ENCODE peak calls at places on chromosomes 3 and 15, in five cellular contexts. N is sigmoid colon, Q is mesendoderm, V is A549, O is GM23338. S is an unnamed sample.
A peak's percentile ranks its signal among the peaks of the same experiment; 100 is the strongest.

GRCh38 chr3:196321162-196321561 is 3.1 kb upstream of the DYNLT2B start:
- DNase-seq in V (no peak), N (no peak), Q (no peak), O (no peak), S (no peak)

GRCh38 chr3:182258538-182259177 is 534.6 kb upstream of the ATP11B start:
- DNase-seq in O (peak; percentile 64), N (no peak), V (peak; percentile 54), Q (peak; percentile 54), S (no peak)

GRCh38 chr3:72661115-72661457 is 187.2 kb downstream of the SHQ1 start:
- DNase-seq in N (peak; percentile 92), V (peak; percentile 76), O (no peak), Q (no peak), S (peak; percentile 69)

GRCh38 chr3:9911863-9912262 is 5.0 kb upstream of the IL17RC start:
- DNase-seq in V (no peak), O (no peak), N (no peak), Q (no peak), S (no peak)

GRCh38 chr3:72475258-72476138 is 372.7 kb downstream of the SHQ1 start:
- DNase-seq in N (no peak), O (no peak), V (no peak), Q (no peak), S (no peak)

GRCh38 chr3:159904455-159904854 is 84.2 kb upstream of the IL12A start:
- DNase-seq in V (no peak), N (no peak), O (no peak), Q (no peak), S (no peak)

GRCh38 chr15:93271871-93272270 is 182.9 kb upstream of the RGMA start:
- DNase-seq in V (no peak), N (no peak), Q (no peak), O (no peak), S (no peak)

GRCh38 chr3:12658593-12659058 is 5.3 kb downstream of the RAF1 start:
- DNase-seq in V (no peak), O (no peak), N (no peak), Q (no peak), S (no peak)

GRCh38 chr3:12170207-12170606 is 11.5 kb upstream of the TIMP4 start:
- DNase-seq in N (peak; percentile 62), Q (no peak), O (no peak), V (no peak), S (no peak)

GRCh38 chr3:126753191-126754160 is 49.4 kb downstream of the CHCHD6 start:
- DNase-seq in V (no peak), O (no peak), N (no peak), Q (peak; percentile 80), S (no peak)

GRCh38 chr3:151912041-151912440 is 38.6 kb downstream of the SUCNR1 start:
- DNase-seq in O (no peak), N (no peak), V (no peak), Q (no peak), S (no peak)

GRCh38 chr3:48429416-48430358 is at the start of gene PLXNB1:
- DNase-seq in Q (peak; percentile 93), V (peak; percentile 47), N (peak; percentile 95), O (peak; percentile 98), S (peak; percentile 83)

GRCh38 chr15:49987198-49987785 is 131.7 kb downstream of the ATP8B4 start:
- DNase-seq in O (no peak), V (no peak), N (no peak), Q (no peak), S (no peak)

GRCh38 chr3:114147281-114147680 is 31.6 kb downstream of the DRD3 start:
- DNase-seq in Q (no peak), O (peak; percentile 49), N (no peak), V (peak; percentile 8), S (no peak)

GRCh38 chr3:101009386-101009785 is 16.2 kb upstream of the ABI3BP start:
- DNase-seq in Q (no peak), V (no peak), N (no peak), O (no peak), S (no peak)

GRCh38 chr3:36244728-36245127 is 135.6 kb upstream of the STAC start:
- DNase-seq in N (no peak), V (no peak), O (no peak), Q (peak; percentile 77), S (no peak)

GRCh38 chr15:80789296-80789695 is 10.1 kb downstream of the CEMIP start:
- DNase-seq in N (no peak), V (no peak), O (no peak), Q (no peak), S (no peak)

GRCh38 chr15:73908030-73908821 is 18.0 kb upstream of the LOXL1 start:
- DNase-seq in N (peak; percentile 87), Q (peak; percentile 77), V (peak; percentile 52), O (peak; percentile 91), S (peak; percentile 76)

GRCh38 chr15:100703032-100703578 is 100.7 kb downstream of the ASB7 start:
- DNase-seq in N (no peak), V (peak; percentile 41), Q (peak; percentile 87), O (no peak), S (no peak)

GRCh38 chr3:184602406-184603155 is 41.0 kb downstream of the EPHB3 start:
- DNase-seq in V (no peak), N (peak; percentile 70), Q (peak; percentile 75), O (peak; percentile 45), S (no peak)

GRCh38 chr3:8558645-8559044 is 57.0 kb downstream of the LMCD1 start:
- DNase-seq in V (no peak), N (peak; percentile 27), Q (no peak), O (no peak), S (no peak)

GRCh38 chr3:123447749-123448502 is 964 bp downstream of the ADCY5 start:
- DNase-seq in V (no peak), N (no peak), Q (peak; percentile 72), O (peak; percentile 81), S (peak; percentile 24)

GRCh38 chr15:64774556-64775523 is 549 bp downstream of the RBPMS2 start:
- DNase-seq in O (peak; percentile 45), Q (peak; percentile 44), N (peak; percentile 68), V (peak; percentile 33), S (peak; percentile 46)

GRCh38 chr15:55297315-55297714 is 7.7 kb upstream of the RAB27A start:
- DNase-seq in N (no peak), V (no peak), Q (no peak), O (no peak), S (no peak)

GRCh38 chr3:177037241-177037640 is 160.0 kb downstream of the TBL1XR1 start:
- DNase-seq in O (no peak), Q (no peak), N (no peak), V (no peak), S (no peak)

GRCh38 chr15:89101302-89102191 is 13.3 kb downstream of the ABHD2 start:
- DNase-seq in V (peak; percentile 98), N (peak; percentile 93), Q (no peak), O (no peak), S (peak; percentile 91)

DNA sequence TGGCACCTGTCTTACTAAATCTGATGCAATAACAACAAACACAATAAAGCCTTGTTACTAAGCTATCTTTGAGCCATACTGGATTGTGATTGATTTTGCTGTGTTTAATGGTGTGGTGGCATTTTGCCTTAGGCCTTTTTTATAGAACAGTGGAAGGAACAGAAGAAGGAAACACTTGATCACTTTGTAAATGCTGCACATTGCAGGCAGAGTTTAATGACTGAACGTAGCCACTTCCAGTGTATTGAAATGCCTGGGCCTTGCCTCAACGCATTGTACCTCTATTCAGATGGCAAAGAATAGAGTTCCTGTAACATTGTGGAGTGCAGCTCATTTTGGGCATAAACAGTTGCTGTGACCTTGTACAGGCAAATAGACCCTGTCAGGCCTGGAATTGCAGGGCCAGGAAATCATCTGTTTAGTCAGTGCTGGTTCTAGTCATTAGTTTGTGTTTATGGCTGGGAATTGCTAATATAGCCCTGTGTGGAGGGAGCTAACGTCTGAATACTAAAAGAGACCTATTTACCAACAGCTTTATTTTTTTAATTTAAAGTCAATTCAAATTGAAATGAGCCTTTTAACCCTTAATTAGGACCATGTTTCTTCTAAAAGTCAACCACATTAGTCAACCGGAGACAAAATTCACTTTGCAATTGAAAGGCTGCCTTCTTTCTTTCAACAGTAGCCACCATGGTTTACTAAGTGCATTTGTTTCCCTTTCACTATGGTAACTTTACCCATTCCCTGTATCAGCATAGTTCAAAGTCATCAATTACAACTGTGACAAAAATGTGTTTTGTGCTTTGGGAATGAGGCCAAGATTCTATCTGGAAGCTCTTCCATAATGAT is 225.1 kb downstream of the EPHA3 start:
- DNase-seq in V (no peak), O (peak; percentile 67), Q (no peak), N (no peak), S (no peak)
- H3K27ac ChIP-seq in V (no peak overlapping the region), O (peak overlapping the region; percentile 41), Q (no peak overlapping the region), N (no peak overlapping the region), S (no peak overlapping the region)

GRCh38 chr15:90559119-90559518 is 29.4 kb downstream of the CRTC3 start:
- DNase-seq in V (no peak), O (no peak), N (no peak), Q (no peak), S (no peak)

GRCh38 chr15:90562669-90563068 is 32.9 kb downstream of the CRTC3 start:
- DNase-seq in O (no peak), Q (no peak), N (no peak), V (no peak), S (no peak)

GRCh38 chr15:90560229-90560771 is 30.6 kb downstream of the CRTC3 start:
- DNase-seq in V (peak; percentile 55), N (peak; percentile 89), O (no peak), Q (no peak), S (peak; percentile 60)

GRCh38 chr15:90563460-90563859 is 33.7 kb downstream of the CRTC3 start:
- DNase-seq in O (no peak), N (no peak), Q (no peak), V (no peak), S (no peak)

GRCh38 chr15:90561344-90562244 is 31.9 kb downstream of the CRTC3 start:
- DNase-seq in V (no peak), Q (no peak), N (no peak), O (no peak), S (peak; percentile 45)
- H3K27ac ChIP-seq in V (peak overlapping the region; percentile 9), Q (no peak overlapping the region), N (peak overlapping the region; percentile 77), O (no peak overlapping the region), S (peak overlapping the region; percentile 83)

DNA sequence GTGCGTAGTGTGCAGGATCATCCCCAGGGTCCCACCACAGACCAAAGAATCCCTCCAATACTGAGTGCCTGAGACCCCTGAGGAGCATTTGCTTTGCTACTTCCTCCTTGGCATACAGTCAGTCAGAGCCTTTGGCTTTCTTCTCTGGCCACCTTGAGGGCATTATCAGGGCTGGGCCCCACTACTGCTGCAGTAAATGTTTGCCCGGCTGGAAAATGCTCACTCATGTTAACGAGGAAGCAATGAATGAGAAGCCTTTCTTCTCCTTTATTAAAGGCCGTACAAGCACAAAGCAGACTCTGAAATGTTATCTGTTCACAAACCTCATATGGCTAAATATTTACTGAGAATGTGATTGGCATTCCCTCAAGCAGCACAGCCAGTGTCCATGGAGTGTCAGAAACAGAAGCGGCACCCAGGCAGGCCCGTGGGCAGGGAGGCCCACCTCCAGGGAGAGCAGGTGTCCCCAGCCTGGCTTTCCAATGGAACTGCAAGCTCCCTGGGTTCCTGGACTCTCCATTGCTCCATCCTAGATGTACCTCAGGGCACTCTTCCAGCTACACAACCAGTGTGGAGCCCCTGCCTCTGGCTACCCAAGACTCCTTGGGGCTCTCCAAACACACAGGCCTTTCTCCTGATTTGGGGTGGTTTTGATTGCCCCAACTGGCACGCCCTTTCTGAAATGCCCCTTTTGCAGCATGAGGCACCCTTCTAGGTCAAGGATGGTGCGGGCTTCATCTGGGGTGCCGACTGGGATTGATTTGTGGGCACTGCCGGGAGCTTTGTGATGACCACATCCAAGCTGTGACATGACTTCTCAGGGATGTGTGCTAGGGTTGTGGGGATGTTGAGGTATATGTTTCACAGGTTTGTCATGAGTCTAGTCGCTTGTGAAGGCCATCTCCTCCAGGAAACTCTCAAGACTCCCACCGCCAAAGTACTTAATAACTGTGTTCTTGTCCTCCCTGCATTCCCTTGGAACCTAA is 195.6 kb downstream of the FAM43A start:
- DNase-seq in V (no peak), Q (no peak), N (no peak), O (no peak), S (no peak)
- H3K27ac ChIP-seq in V (no peak overlapping the region), Q (no peak overlapping the region), N (no peak overlapping the region), O (no peak overlapping the region), S (no peak overlapping the region)

GRCh38 chr15:62899090-62899493 is 143.5 kb upstream of the TPM1 start:
- DNase-seq in O (no peak), Q (no peak), N (peak; percentile 93), V (peak; percentile 58), S (peak; percentile 40)
- H3K27ac ChIP-seq in O (no peak overlapping the region), Q (no peak overlapping the region), N (peak overlapping the region; percentile 85), V (peak overlapping the region; percentile 98), S (peak overlapping the region; percentile 77)